ENCODE peak calls at places on chromosomes 11 and 22, in four cellular contexts. One of them, this sample, is unnamed.

GRCh38 chr11:2099523-2100316 is 39.5 kb downstream of the IGF2 start:
- DNase-seq in OCI-LY7: no peak
- DNase-seq in GM12878: no peak
- DNase-seq in hepatocyte: no peak
- DNase-seq in this sample: no peak

GRCh38 chr11:16111690-16112089 is 244.7 kb downstream of the SOX6 start:
- DNase-seq in OCI-LY7: no peak
- DNase-seq in GM12878: no peak
- DNase-seq in hepatocyte: no peak
- DNase-seq in this sample: no peak

GRCh38 chr11:115462757-115463156 is 41.5 kb downstream of the CADM1 start:
- DNase-seq in OCI-LY7: no peak
- DNase-seq in GM12878: no peak
- DNase-seq in hepatocyte: no peak
- DNase-seq in this sample: no peak

GRCh38 chr11:21933095-21933494 is 259.8 kb upstream of the ANO5 start:
- DNase-seq in OCI-LY7: no peak
- DNase-seq in GM12878: no peak
- DNase-seq in hepatocyte: no peak
- DNase-seq in this sample: peak

GRCh38 chr11:110431212-110432073 is 1.7 kb downstream of the FDX1 start:
- DNase-seq in OCI-LY7: peak
- DNase-seq in GM12878: no peak
- DNase-seq in hepatocyte: no peak
- DNase-seq in this sample: peak

GRCh38 chr22:25402501-25403283 is 161.8 kb upstream of the GRK3 start:
- DNase-seq in OCI-LY7: no peak
- DNase-seq in GM12878: no peak
- DNase-seq in hepatocyte: no peak
- DNase-seq in this sample: no peak

GRCh38 chr11:27468643-27469332 is 3.8 kb downstream of the LGR4 start:
- DNase-seq in OCI-LY7: no peak
- DNase-seq in GM12878: no peak
- DNase-seq in hepatocyte: peak
- DNase-seq in this sample: no peak

GRCh38 chr11:76310832-76311231 is 70.1 kb downstream of the THAP12 start:
- DNase-seq in OCI-LY7: no peak
- DNase-seq in GM12878: no peak
- DNase-seq in hepatocyte: no peak
- DNase-seq in this sample: no peak

GRCh38 chr22:37526376-37526775 is 7.2 kb upstream of the CARD10 start:
- DNase-seq in OCI-LY7: no peak
- DNase-seq in GM12878: no peak
- DNase-seq in hepatocyte: no peak
- DNase-seq in this sample: no peak

GRCh38 chr11:84140386-84141169 is 854.4 kb upstream of the CCDC90B start:
- DNase-seq in OCI-LY7: no peak
- DNase-seq in GM12878: no peak
- DNase-seq in hepatocyte: no peak
- DNase-seq in this sample: no peak

GRCh38 chr22:32623943-32624342 is 149.3 kb downstream of the FBXO7 start:
- DNase-seq in OCI-LY7: no peak
- DNase-seq in GM12878: no peak
- DNase-seq in hepatocyte: peak
- DNase-seq in this sample: no peak

GRCh38 chr22:46054091-46054877 is 77.3 kb upstream of the WNT7B start:
- DNase-seq in OCI-LY7: peak
- DNase-seq in GM12878: no peak
- DNase-seq in hepatocyte: no peak
- DNase-seq in this sample: peak

GRCh38 chr22:28773461-28773867 is 969 bp downstream of the CCDC117 start:
- DNase-seq in OCI-LY7: no peak
- DNase-seq in GM12878: peak
- DNase-seq in hepatocyte: no peak
- DNase-seq in this sample: peak

GRCh38 chr11:76207642-76208378 is 1.5 kb upstream of the WNT11 start:
- DNase-seq in OCI-LY7: peak
- DNase-seq in GM12878: no peak
- DNase-seq in hepatocyte: peak
- DNase-seq in this sample: peak

GRCh38 chr22:45239378-45240136 is 1.1 kb downstream of the KIAA0930 start:
- DNase-seq in OCI-LY7: no peak
- DNase-seq in GM12878: no peak
- DNase-seq in hepatocyte: no peak
- DNase-seq in this sample: no peak

GRCh38 chr11:62017878-62018642 is 50.6 kb upstream of the FTH1 start:
- DNase-seq in OCI-LY7: no peak
- DNase-seq in GM12878: no peak
- DNase-seq in hepatocyte: no peak
- DNase-seq in this sample: no peak

GRCh38 chr11:62015615-62016014 is 48.2 kb upstream of the FTH1 start:
- DNase-seq in OCI-LY7: no peak
- DNase-seq in GM12878: no peak
- DNase-seq in hepatocyte: no peak
- DNase-seq in this sample: peak

GRCh38 chr11:62014158-62014476 is 46.7 kb upstream of the FTH1 start:
- DNase-seq in OCI-LY7: no peak
- DNase-seq in GM12878: no peak
- DNase-seq in hepatocyte: no peak
- DNase-seq in this sample: no peak

GRCh38 chr11:62020661-62021060 is 53.2 kb upstream of the FTH1 start:
- DNase-seq in OCI-LY7: no peak
- DNase-seq in GM12878: no peak
- DNase-seq in hepatocyte: no peak
- DNase-seq in this sample: no peak

DNA sequence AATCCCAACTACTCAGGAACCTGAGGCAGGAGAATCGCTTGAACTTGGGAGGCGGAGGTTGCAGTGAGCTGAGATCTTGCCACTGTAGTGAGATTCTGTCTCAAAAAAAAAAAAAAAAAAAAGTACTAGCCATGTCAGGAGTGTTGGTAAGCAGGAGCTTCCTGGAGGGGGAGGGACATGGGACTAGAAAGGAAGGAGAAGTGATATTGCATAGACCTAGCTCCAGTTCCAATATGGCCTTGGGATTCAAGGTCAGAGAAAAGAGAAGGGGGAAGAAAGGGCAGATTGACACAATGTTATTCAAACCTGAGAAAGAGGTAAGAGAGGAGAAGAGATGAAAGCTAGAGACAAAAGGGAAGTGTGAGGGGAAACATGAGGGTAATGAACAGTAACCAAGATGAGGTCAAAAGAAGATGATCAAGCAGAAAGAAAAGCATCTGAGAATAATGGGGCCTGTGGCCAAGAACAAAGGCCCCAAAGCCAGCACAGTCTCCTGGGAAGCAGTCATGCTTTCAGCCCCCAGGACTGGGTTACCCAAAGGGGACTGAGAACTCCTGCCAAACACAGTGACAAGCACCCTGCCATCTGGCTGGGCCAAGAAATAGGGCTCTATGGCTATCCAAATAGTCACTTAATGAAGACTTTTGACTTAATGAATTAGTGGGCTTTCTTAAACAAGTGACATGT is 51.7 kb upstream of the FTH1 start:
- DNase-seq in OCI-LY7: no peak
- DNase-seq in GM12878: no peak
- DNase-seq in hepatocyte: no peak
- DNase-seq in this sample: no peak
- H3K4me2 ChIP-seq in OCI-LY7: no peak
- H3K4me2 ChIP-seq in GM12878: no peak
- H3K4me2 ChIP-seq in hepatocyte: no peak
- H3K4me2 ChIP-seq in this sample: no peak

GRCh38 chr11:47233989-47234668 is 14.5 kb downstream of the ACP2 start:
- DNase-seq in OCI-LY7: peak
- DNase-seq in GM12878: no peak
- DNase-seq in hepatocyte: peak
- DNase-seq in this sample: no peak
- TF ChIP-seq CTCF in OCI-LY7: peak
- TF ChIP-seq CTCF in GM12878: peak
- TF ChIP-seq CTCF in hepatocyte: peak
- TF ChIP-seq CTCF in this sample: no peak

GRCh38 chr22:49334976-49335375 is 492.7 kb downstream of the BRD1 start:
- DNase-seq in OCI-LY7: no peak
- DNase-seq in GM12878: no peak
- DNase-seq in hepatocyte: no peak
- DNase-seq in this sample: no peak
- H3K4me2 ChIP-seq in OCI-LY7: no peak
- H3K4me2 ChIP-seq in GM12878: no peak
- H3K4me2 ChIP-seq in hepatocyte: no peak
- H3K4me2 ChIP-seq in this sample: no peak

DNA sequence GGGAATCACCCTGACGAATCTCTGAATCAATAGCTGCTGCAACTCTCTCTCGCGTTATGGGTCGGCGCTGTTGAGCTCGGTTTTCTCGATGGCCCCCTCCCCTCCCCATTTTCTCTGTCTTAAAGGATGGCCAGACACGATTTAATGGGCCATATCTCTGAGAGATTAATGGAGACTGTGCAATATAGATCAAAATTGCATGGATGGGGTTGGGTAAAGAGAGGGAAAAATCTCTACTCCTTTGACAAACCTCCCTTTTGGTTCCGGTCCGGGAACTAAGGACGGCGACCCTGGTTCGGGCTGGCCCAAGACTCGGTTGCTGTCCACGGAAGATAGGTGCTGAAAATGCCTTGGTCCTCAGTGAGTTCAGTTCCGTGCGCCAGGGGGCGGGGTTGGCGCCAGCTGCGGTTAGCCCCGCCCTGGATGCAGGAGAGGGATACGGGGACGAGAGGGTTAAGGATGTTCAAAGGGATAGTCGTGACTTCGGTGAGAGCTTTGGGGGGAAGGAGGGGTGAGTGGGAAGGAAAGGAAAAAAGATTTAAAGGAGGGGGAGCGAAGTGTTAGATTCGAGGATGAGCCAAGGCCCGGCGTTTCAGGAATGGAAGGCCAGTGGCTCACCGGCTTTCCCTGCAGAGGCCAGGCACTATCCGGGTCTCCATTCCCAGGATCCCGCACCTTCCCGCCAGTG is 103.6 kb upstream of the HSD17B12 start:
- DNase-seq in OCI-LY7: no peak
- DNase-seq in GM12878: no peak
- DNase-seq in hepatocyte: peak
- DNase-seq in this sample: peak
- TF ChIP-seq CTCF in OCI-LY7: no peak
- TF ChIP-seq CTCF in GM12878: peak
- TF ChIP-seq CTCF in hepatocyte: peak
- TF ChIP-seq CTCF in this sample: peak

GRCh38 chr22:17257091-17257490 is 37.9 kb upstream of the ADA2 start:
- DNase-seq in OCI-LY7: no peak
- DNase-seq in GM12878: no peak
- DNase-seq in hepatocyte: no peak
- DNase-seq in this sample: no peak

GRCh38 chr22:17258015-17258827 is 39.0 kb upstream of the ADA2 start:
- DNase-seq in OCI-LY7: peak
- DNase-seq in GM12878: peak
- DNase-seq in hepatocyte: peak
- DNase-seq in this sample: peak

GRCh38 chr22:17260950-17261349 is 41.7 kb upstream of the ADA2 start:
- DNase-seq in OCI-LY7: no peak
- DNase-seq in GM12878: no peak
- DNase-seq in hepatocyte: peak
- DNase-seq in this sample: no peak

GRCh38 chr22:17260291-17260690 is 41.1 kb upstream of the ADA2 start:
- DNase-seq in OCI-LY7: no peak
- DNase-seq in GM12878: no peak
- DNase-seq in hepatocyte: no peak
- DNase-seq in this sample: no peak

DNA sequence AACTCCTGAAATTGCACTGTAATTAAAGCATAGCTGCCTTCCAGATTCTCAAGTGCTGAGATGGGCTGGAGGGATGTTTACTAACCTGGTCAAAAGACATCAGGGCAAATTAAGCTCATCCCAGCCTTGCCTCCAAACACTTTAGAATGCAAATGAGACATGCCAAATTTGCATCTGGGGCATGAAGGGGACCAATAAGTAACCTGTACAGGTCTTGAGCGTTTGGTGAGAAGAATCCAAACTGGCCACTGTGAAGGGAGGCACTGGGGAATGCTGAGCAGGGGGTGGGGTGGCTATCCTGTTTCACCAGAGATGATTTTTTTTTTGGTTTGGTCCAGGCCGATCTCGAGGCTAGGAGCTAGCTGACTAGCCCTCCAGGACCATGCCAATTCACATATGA is 38.3 kb upstream of the ADA2 start:
- DNase-seq in OCI-LY7: peak
- DNase-seq in GM12878: no peak
- DNase-seq in hepatocyte: no peak
- DNase-seq in this sample: peak
- H3K4me2 ChIP-seq in OCI-LY7: peak
- H3K4me2 ChIP-seq in GM12878: peak
- H3K4me2 ChIP-seq in hepatocyte: peak
- H3K4me2 ChIP-seq in this sample: peak

GRCh38 chr11:113806403-113806802 is 26.8 kb downstream of the CLDN25 start:
- DNase-seq in OCI-LY7: peak
- DNase-seq in GM12878: no peak
- DNase-seq in hepatocyte: peak
- DNase-seq in this sample: peak
- TF ChIP-seq CTCF in OCI-LY7: peak
- TF ChIP-seq CTCF in GM12878: peak
- TF ChIP-seq CTCF in hepatocyte: peak
- TF ChIP-seq CTCF in this sample: peak